ENCODE peak calls at places on chromosomes 16 and 17, in ten cellular contexts. One of them, this sample, is unnamed.

GRCh38 chr17:39123627-39124026 is 27.8 kb downstream of the PLXDC1 start:
- DNase-seq in glutamatergic neuron: no peak
- DNase-seq in cardiac fibroblast: no peak
- DNase-seq in activated naive CD8-positive, alpha-beta T cell treated with anti-CD3 and anti-CD28 coated beads for 36 hours: no peak
- DNase-seq in progenitor cell of endocrine pancreas: no peak
- DNase-seq in stimulated activated CD8-positive, alpha-beta memory T cell treated with anti-CD3 and anti-CD28 coated beads, Interleukin-7, amount 100 ng/mL, for 4 hours: no peak
- DNase-seq in AG09309: no peak
- DNase-seq in iris pigment epithelial cell: no peak
- DNase-seq in DMS 273 treated with DMSO at 0.1 percent for 48 hours: no peak
- DNase-seq in AG04450: no peak
- DNase-seq in this sample: no peak

GRCh38 chr16:12340151-12340733 is 363.7 kb downstream of the SNX29 start:
- DNase-seq in glutamatergic neuron: no peak
- DNase-seq in cardiac fibroblast: peak; percentile 8
- DNase-seq in activated naive CD8-positive, alpha-beta T cell treated with anti-CD3 and anti-CD28 coated beads for 36 hours: no peak
- DNase-seq in progenitor cell of endocrine pancreas: peak; percentile 31
- DNase-seq in stimulated activated CD8-positive, alpha-beta memory T cell treated with anti-CD3 and anti-CD28 coated beads, Interleukin-7, amount 100 ng/mL, for 4 hours: no peak
- DNase-seq in AG09309: no peak
- DNase-seq in iris pigment epithelial cell: peak; percentile 53
- DNase-seq in DMS 273 treated with DMSO at 0.1 percent for 48 hours: no peak
- DNase-seq in AG04450: no peak
- DNase-seq in this sample: peak; percentile 68

GRCh38 chr16:60438894-60439293 is 1597.3 kb downstream of the CDH8 start:
- DNase-seq in glutamatergic neuron: no peak
- DNase-seq in cardiac fibroblast: no peak
- DNase-seq in activated naive CD8-positive, alpha-beta T cell treated with anti-CD3 and anti-CD28 coated beads for 36 hours: no peak
- DNase-seq in progenitor cell of endocrine pancreas: no peak
- DNase-seq in stimulated activated CD8-positive, alpha-beta memory T cell treated with anti-CD3 and anti-CD28 coated beads, Interleukin-7, amount 100 ng/mL, for 4 hours: no peak
- DNase-seq in AG09309: no peak
- DNase-seq in iris pigment epithelial cell: no peak
- DNase-seq in DMS 273 treated with DMSO at 0.1 percent for 48 hours: no peak
- DNase-seq in AG04450: no peak
- DNase-seq in this sample: no peak

GRCh38 chr16:9257843-9258242 is 166.4 kb downstream of the HAPSTR1 start:
- DNase-seq in glutamatergic neuron: no peak
- DNase-seq in cardiac fibroblast: no peak
- DNase-seq in activated naive CD8-positive, alpha-beta T cell treated with anti-CD3 and anti-CD28 coated beads for 36 hours: no peak
- DNase-seq in progenitor cell of endocrine pancreas: no peak
- DNase-seq in stimulated activated CD8-positive, alpha-beta memory T cell treated with anti-CD3 and anti-CD28 coated beads, Interleukin-7, amount 100 ng/mL, for 4 hours: no peak
- DNase-seq in AG09309: no peak
- DNase-seq in iris pigment epithelial cell: no peak
- DNase-seq in DMS 273 treated with DMSO at 0.1 percent for 48 hours: no peak
- DNase-seq in AG04450: no peak
- DNase-seq in this sample: no peak

GRCh38 chr16:30743690-30744089 is 4.5 kb upstream of the PHKG2 start:
- DNase-seq in glutamatergic neuron: no peak
- DNase-seq in cardiac fibroblast: no peak
- DNase-seq in activated naive CD8-positive, alpha-beta T cell treated with anti-CD3 and anti-CD28 coated beads for 36 hours: no peak
- DNase-seq in progenitor cell of endocrine pancreas: no peak
- DNase-seq in stimulated activated CD8-positive, alpha-beta memory T cell treated with anti-CD3 and anti-CD28 coated beads, Interleukin-7, amount 100 ng/mL, for 4 hours: no peak
- DNase-seq in AG09309: no peak
- DNase-seq in iris pigment epithelial cell: no peak
- DNase-seq in DMS 273 treated with DMSO at 0.1 percent for 48 hours: no peak
- DNase-seq in AG04450: no peak
- DNase-seq in this sample: no peak

GRCh38 chr16:56353054-56353921 is 72.1 kb downstream of the AMFR start:
- DNase-seq in glutamatergic neuron: peak; percentile 10
- DNase-seq in cardiac fibroblast: no peak
- DNase-seq in activated naive CD8-positive, alpha-beta T cell treated with anti-CD3 and anti-CD28 coated beads for 36 hours: no peak
- DNase-seq in progenitor cell of endocrine pancreas: peak; percentile 6
- DNase-seq in stimulated activated CD8-positive, alpha-beta memory T cell treated with anti-CD3 and anti-CD28 coated beads, Interleukin-7, amount 100 ng/mL, for 4 hours: no peak
- DNase-seq in AG09309: no peak
- DNase-seq in iris pigment epithelial cell: no peak
- DNase-seq in DMS 273 treated with DMSO at 0.1 percent for 48 hours: no peak
- DNase-seq in AG04450: no peak
- DNase-seq in this sample: no peak

GRCh38 chr17:6172642-6173330 is 102.6 kb downstream of the WSCD1 start:
- DNase-seq in glutamatergic neuron: no peak
- DNase-seq in cardiac fibroblast: no peak
- DNase-seq in activated naive CD8-positive, alpha-beta T cell treated with anti-CD3 and anti-CD28 coated beads for 36 hours: no peak
- DNase-seq in progenitor cell of endocrine pancreas: no peak
- DNase-seq in stimulated activated CD8-positive, alpha-beta memory T cell treated with anti-CD3 and anti-CD28 coated beads, Interleukin-7, amount 100 ng/mL, for 4 hours: no peak
- DNase-seq in AG09309: no peak
- DNase-seq in iris pigment epithelial cell: no peak
- DNase-seq in DMS 273 treated with DMSO at 0.1 percent for 48 hours: no peak
- DNase-seq in AG04450: no peak
- DNase-seq in this sample: no peak

GRCh38 chr17:79800325-79801155 is 3.7 kb upstream of the CBX8 start:
- DNase-seq in glutamatergic neuron: peak; percentile 71
- DNase-seq in cardiac fibroblast: peak; percentile 52
- DNase-seq in activated naive CD8-positive, alpha-beta T cell treated with anti-CD3 and anti-CD28 coated beads for 36 hours: peak; percentile 74
- DNase-seq in progenitor cell of endocrine pancreas: no peak
- DNase-seq in stimulated activated CD8-positive, alpha-beta memory T cell treated with anti-CD3 and anti-CD28 coated beads, Interleukin-7, amount 100 ng/mL, for 4 hours: no peak
- DNase-seq in AG09309: no peak
- DNase-seq in iris pigment epithelial cell: peak; percentile 63
- DNase-seq in DMS 273 treated with DMSO at 0.1 percent for 48 hours: peak; percentile 79
- DNase-seq in AG04450: no peak
- DNase-seq in this sample: no peak

GRCh38 chr17:43552229-43552837 is 6.2 kb upstream of the ETV4 start:
- DNase-seq in glutamatergic neuron: no peak
- DNase-seq in cardiac fibroblast: no peak
- DNase-seq in activated naive CD8-positive, alpha-beta T cell treated with anti-CD3 and anti-CD28 coated beads for 36 hours: no peak
- DNase-seq in progenitor cell of endocrine pancreas: no peak
- DNase-seq in stimulated activated CD8-positive, alpha-beta memory T cell treated with anti-CD3 and anti-CD28 coated beads, Interleukin-7, amount 100 ng/mL, for 4 hours: no peak
- DNase-seq in AG09309: no peak
- DNase-seq in iris pigment epithelial cell: no peak
- DNase-seq in DMS 273 treated with DMSO at 0.1 percent for 48 hours: no peak
- DNase-seq in AG04450: no peak
- DNase-seq in this sample: no peak

GRCh38 chr17:17682293-17682736 is 1.1 kb downstream of the RAI1 start:
- DNase-seq in glutamatergic neuron: peak; percentile 43
- DNase-seq in cardiac fibroblast: peak; percentile 45
- DNase-seq in activated naive CD8-positive, alpha-beta T cell treated with anti-CD3 and anti-CD28 coated beads for 36 hours: peak; percentile 74
- DNase-seq in progenitor cell of endocrine pancreas: no peak
- DNase-seq in stimulated activated CD8-positive, alpha-beta memory T cell treated with anti-CD3 and anti-CD28 coated beads, Interleukin-7, amount 100 ng/mL, for 4 hours: peak; percentile 53
- DNase-seq in AG09309: no peak
- DNase-seq in iris pigment epithelial cell: peak; percentile 49
- DNase-seq in DMS 273 treated with DMSO at 0.1 percent for 48 hours: no peak
- DNase-seq in AG04450: no peak
- DNase-seq in this sample: peak; percentile 49

GRCh38 chr17:39738568-39738901 is 797 bp downstream of the GRB7 start:
- DNase-seq in glutamatergic neuron: no peak
- DNase-seq in cardiac fibroblast: no peak
- DNase-seq in activated naive CD8-positive, alpha-beta T cell treated with anti-CD3 and anti-CD28 coated beads for 36 hours: peak; percentile 73
- DNase-seq in progenitor cell of endocrine pancreas: no peak
- DNase-seq in stimulated activated CD8-positive, alpha-beta memory T cell treated with anti-CD3 and anti-CD28 coated beads, Interleukin-7, amount 100 ng/mL, for 4 hours: peak; percentile 33
- DNase-seq in AG09309: no peak
- DNase-seq in iris pigment epithelial cell: no peak
- DNase-seq in DMS 273 treated with DMSO at 0.1 percent for 48 hours: no peak
- DNase-seq in AG04450: no peak
- DNase-seq in this sample: peak; percentile 71

GRCh38 chr16:19700319-19700781 is 17.7 kb downstream of the KNOP1 start:
- DNase-seq in glutamatergic neuron: no peak
- DNase-seq in cardiac fibroblast: peak; percentile 54
- DNase-seq in activated naive CD8-positive, alpha-beta T cell treated with anti-CD3 and anti-CD28 coated beads for 36 hours: no peak
- DNase-seq in progenitor cell of endocrine pancreas: no peak
- DNase-seq in stimulated activated CD8-positive, alpha-beta memory T cell treated with anti-CD3 and anti-CD28 coated beads, Interleukin-7, amount 100 ng/mL, for 4 hours: no peak
- DNase-seq in AG09309: no peak
- DNase-seq in iris pigment epithelial cell: peak; percentile 86
- DNase-seq in DMS 273 treated with DMSO at 0.1 percent for 48 hours: no peak
- DNase-seq in AG04450: no peak
- DNase-seq in this sample: peak; percentile 77

GRCh38 chr17:8004899-8005298 is 2.5 kb downstream of the GUCY2D start:
- DNase-seq in glutamatergic neuron: no peak
- DNase-seq in cardiac fibroblast: peak; percentile 85
- DNase-seq in activated naive CD8-positive, alpha-beta T cell treated with anti-CD3 and anti-CD28 coated beads for 36 hours: no peak
- DNase-seq in progenitor cell of endocrine pancreas: no peak
- DNase-seq in stimulated activated CD8-positive, alpha-beta memory T cell treated with anti-CD3 and anti-CD28 coated beads, Interleukin-7, amount 100 ng/mL, for 4 hours: no peak
- DNase-seq in AG09309: peak; percentile 31
- DNase-seq in iris pigment epithelial cell: peak; percentile 86
- DNase-seq in DMS 273 treated with DMSO at 0.1 percent for 48 hours: no peak
- DNase-seq in AG04450: peak; percentile 49
- DNase-seq in this sample: no peak

GRCh38 chr17:32265192-32265895 is at the start of gene RHBDL3:
- DNase-seq in glutamatergic neuron: peak; percentile 58
- DNase-seq in cardiac fibroblast: no peak
- DNase-seq in activated naive CD8-positive, alpha-beta T cell treated with anti-CD3 and anti-CD28 coated beads for 36 hours: no peak
- DNase-seq in progenitor cell of endocrine pancreas: no peak
- DNase-seq in stimulated activated CD8-positive, alpha-beta memory T cell treated with anti-CD3 and anti-CD28 coated beads, Interleukin-7, amount 100 ng/mL, for 4 hours: peak; percentile 22
- DNase-seq in AG09309: no peak
- DNase-seq in iris pigment epithelial cell: no peak
- DNase-seq in DMS 273 treated with DMSO at 0.1 percent for 48 hours: no peak
- DNase-seq in AG04450: no peak
- DNase-seq in this sample: no peak

GRCh38 chr16:56748191-56748590 is 18.3 kb downstream of the NUP93 start:
- DNase-seq in glutamatergic neuron: peak; percentile 40
- DNase-seq in cardiac fibroblast: no peak
- DNase-seq in activated naive CD8-positive, alpha-beta T cell treated with anti-CD3 and anti-CD28 coated beads for 36 hours: no peak
- DNase-seq in progenitor cell of endocrine pancreas: no peak
- DNase-seq in stimulated activated CD8-positive, alpha-beta memory T cell treated with anti-CD3 and anti-CD28 coated beads, Interleukin-7, amount 100 ng/mL, for 4 hours: no peak
- DNase-seq in AG09309: no peak
- DNase-seq in iris pigment epithelial cell: no peak
- DNase-seq in DMS 273 treated with DMSO at 0.1 percent for 48 hours: no peak
- DNase-seq in AG04450: no peak
- DNase-seq in this sample: peak; percentile 56

GRCh38 chr16:67800252-67801046 is 5.9 kb downstream of the RANBP10 start:
- DNase-seq in glutamatergic neuron: peak; percentile 52
- DNase-seq in cardiac fibroblast: no peak
- DNase-seq in activated naive CD8-positive, alpha-beta T cell treated with anti-CD3 and anti-CD28 coated beads for 36 hours: no peak
- DNase-seq in progenitor cell of endocrine pancreas: no peak
- DNase-seq in stimulated activated CD8-positive, alpha-beta memory T cell treated with anti-CD3 and anti-CD28 coated beads, Interleukin-7, amount 100 ng/mL, for 4 hours: no peak
- DNase-seq in AG09309: no peak
- DNase-seq in iris pigment epithelial cell: no peak
- DNase-seq in DMS 273 treated with DMSO at 0.1 percent for 48 hours: no peak
- DNase-seq in AG04450: no peak
- DNase-seq in this sample: no peak

GRCh38 chr16:85316321-85316919 is 204.1 kb upstream of the CIBAR2 start:
- DNase-seq in glutamatergic neuron: peak; percentile 84
- DNase-seq in cardiac fibroblast: peak; percentile 72
- DNase-seq in activated naive CD8-positive, alpha-beta T cell treated with anti-CD3 and anti-CD28 coated beads for 36 hours: peak; percentile 65
- DNase-seq in progenitor cell of endocrine pancreas: peak; percentile 62
- DNase-seq in stimulated activated CD8-positive, alpha-beta memory T cell treated with anti-CD3 and anti-CD28 coated beads, Interleukin-7, amount 100 ng/mL, for 4 hours: no peak
- DNase-seq in AG09309: no peak
- DNase-seq in iris pigment epithelial cell: peak; percentile 54
- DNase-seq in DMS 273 treated with DMSO at 0.1 percent for 48 hours: peak; percentile 28
- DNase-seq in AG04450: no peak
- DNase-seq in this sample: peak; percentile 67

GRCh38 chr17:9272506-9272905 is 251.2 kb downstream of the NTN1 start:
- DNase-seq in glutamatergic neuron: no peak
- DNase-seq in cardiac fibroblast: peak; percentile 14
- DNase-seq in activated naive CD8-positive, alpha-beta T cell treated with anti-CD3 and anti-CD28 coated beads for 36 hours: no peak
- DNase-seq in progenitor cell of endocrine pancreas: no peak
- DNase-seq in stimulated activated CD8-positive, alpha-beta memory T cell treated with anti-CD3 and anti-CD28 coated beads, Interleukin-7, amount 100 ng/mL, for 4 hours: no peak
- DNase-seq in AG09309: no peak
- DNase-seq in iris pigment epithelial cell: no peak
- DNase-seq in DMS 273 treated with DMSO at 0.1 percent for 48 hours: no peak
- DNase-seq in AG04450: no peak
- DNase-seq in this sample: no peak

GRCh38 chr16:9422769-9423513 is 331.5 kb downstream of the HAPSTR1 start:
- DNase-seq in glutamatergic neuron: no peak
- DNase-seq in cardiac fibroblast: no peak
- DNase-seq in activated naive CD8-positive, alpha-beta T cell treated with anti-CD3 and anti-CD28 coated beads for 36 hours: no peak
- DNase-seq in progenitor cell of endocrine pancreas: no peak
- DNase-seq in stimulated activated CD8-positive, alpha-beta memory T cell treated with anti-CD3 and anti-CD28 coated beads, Interleukin-7, amount 100 ng/mL, for 4 hours: no peak
- DNase-seq in AG09309: no peak
- DNase-seq in iris pigment epithelial cell: no peak
- DNase-seq in DMS 273 treated with DMSO at 0.1 percent for 48 hours: no peak
- DNase-seq in AG04450: no peak
- DNase-seq in this sample: no peak

GRCh38 chr17:81615401-81615930 is 21.4 kb downstream of the NPLOC4 start:
- DNase-seq in glutamatergic neuron: peak; percentile 30
- DNase-seq in cardiac fibroblast: no peak
- DNase-seq in activated naive CD8-positive, alpha-beta T cell treated with anti-CD3 and anti-CD28 coated beads for 36 hours: no peak
- DNase-seq in progenitor cell of endocrine pancreas: no peak
- DNase-seq in stimulated activated CD8-positive, alpha-beta memory T cell treated with anti-CD3 and anti-CD28 coated beads, Interleukin-7, amount 100 ng/mL, for 4 hours: no peak
- DNase-seq in AG09309: no peak
- DNase-seq in iris pigment epithelial cell: no peak
- DNase-seq in DMS 273 treated with DMSO at 0.1 percent for 48 hours: no peak
- DNase-seq in AG04450: no peak
- DNase-seq in this sample: no peak

GRCh38 chr17:8630227-8630801 is at the start of gene MYH10:
- DNase-seq in glutamatergic neuron: no peak
- DNase-seq in cardiac fibroblast: no peak
- DNase-seq in activated naive CD8-positive, alpha-beta T cell treated with anti-CD3 and anti-CD28 coated beads for 36 hours: no peak
- DNase-seq in progenitor cell of endocrine pancreas: no peak
- DNase-seq in stimulated activated CD8-positive, alpha-beta memory T cell treated with anti-CD3 and anti-CD28 coated beads, Interleukin-7, amount 100 ng/mL, for 4 hours: no peak
- DNase-seq in AG09309: no peak
- DNase-seq in iris pigment epithelial cell: no peak
- DNase-seq in DMS 273 treated with DMSO at 0.1 percent for 48 hours: no peak
- DNase-seq in AG04450: no peak
- DNase-seq in this sample: peak; percentile 21

GRCh38 chr16:53768167-53768566 is 64.2 kb downstream of the FTO start:
- DNase-seq in glutamatergic neuron: no peak
- DNase-seq in cardiac fibroblast: peak; percentile 41
- DNase-seq in activated naive CD8-positive, alpha-beta T cell treated with anti-CD3 and anti-CD28 coated beads for 36 hours: no peak
- DNase-seq in progenitor cell of endocrine pancreas: no peak
- DNase-seq in stimulated activated CD8-positive, alpha-beta memory T cell treated with anti-CD3 and anti-CD28 coated beads, Interleukin-7, amount 100 ng/mL, for 4 hours: no peak
- DNase-seq in AG09309: no peak
- DNase-seq in iris pigment epithelial cell: peak; percentile 65
- DNase-seq in DMS 273 treated with DMSO at 0.1 percent for 48 hours: no peak
- DNase-seq in AG04450: no peak
- DNase-seq in this sample: no peak

GRCh38 chr17:681738-682137 is 32.9 kb downstream of the VPS53 start:
- DNase-seq in glutamatergic neuron: no peak
- DNase-seq in cardiac fibroblast: peak; percentile 57
- DNase-seq in activated naive CD8-positive, alpha-beta T cell treated with anti-CD3 and anti-CD28 coated beads for 36 hours: no peak
- DNase-seq in progenitor cell of endocrine pancreas: no peak
- DNase-seq in stimulated activated CD8-positive, alpha-beta memory T cell treated with anti-CD3 and anti-CD28 coated beads, Interleukin-7, amount 100 ng/mL, for 4 hours: no peak
- DNase-seq in AG09309: peak; percentile 61
- DNase-seq in iris pigment epithelial cell: peak; percentile 84
- DNase-seq in DMS 273 treated with DMSO at 0.1 percent for 48 hours: no peak
- DNase-seq in AG04450: no peak
- DNase-seq in this sample: no peak

GRCh38 chr17:37820313-37821024 is 75.6 kb upstream of the HNF1B start:
- DNase-seq in glutamatergic neuron: no peak
- DNase-seq in cardiac fibroblast: no peak
- DNase-seq in activated naive CD8-positive, alpha-beta T cell treated with anti-CD3 and anti-CD28 coated beads for 36 hours: no peak
- DNase-seq in progenitor cell of endocrine pancreas: no peak
- DNase-seq in stimulated activated CD8-positive, alpha-beta memory T cell treated with anti-CD3 and anti-CD28 coated beads, Interleukin-7, amount 100 ng/mL, for 4 hours: no peak
- DNase-seq in AG09309: no peak
- DNase-seq in iris pigment epithelial cell: no peak
- DNase-seq in DMS 273 treated with DMSO at 0.1 percent for 48 hours: no peak
- DNase-seq in AG04450: no peak
- DNase-seq in this sample: peak; percentile 65

GRCh38 chr17:5097101-5097834 is 14.4 kb downstream of the ZNF232 start:
- DNase-seq in glutamatergic neuron: peak; percentile 83
- DNase-seq in cardiac fibroblast: no peak
- DNase-seq in activated naive CD8-positive, alpha-beta T cell treated with anti-CD3 and anti-CD28 coated beads for 36 hours: peak; percentile 59
- DNase-seq in progenitor cell of endocrine pancreas: peak; percentile 50
- DNase-seq in stimulated activated CD8-positive, alpha-beta memory T cell treated with anti-CD3 and anti-CD28 coated beads, Interleukin-7, amount 100 ng/mL, for 4 hours: peak; percentile 46
- DNase-seq in AG09309: no peak
- DNase-seq in iris pigment epithelial cell: no peak
- DNase-seq in DMS 273 treated with DMSO at 0.1 percent for 48 hours: peak; percentile 18
- DNase-seq in AG04450: no peak
- DNase-seq in this sample: peak; percentile 48

GRCh38 chr17:15414502-15415348 is 52.7 kb downstream of the CDRT4 start:
- DNase-seq in glutamatergic neuron: no peak
- DNase-seq in cardiac fibroblast: no peak
- DNase-seq in activated naive CD8-positive, alpha-beta T cell treated with anti-CD3 and anti-CD28 coated beads for 36 hours: no peak
- DNase-seq in progenitor cell of endocrine pancreas: no peak
- DNase-seq in stimulated activated CD8-positive, alpha-beta memory T cell treated with anti-CD3 and anti-CD28 coated beads, Interleukin-7, amount 100 ng/mL, for 4 hours: no peak
- DNase-seq in AG09309: no peak
- DNase-seq in iris pigment epithelial cell: no peak
- DNase-seq in DMS 273 treated with DMSO at 0.1 percent for 48 hours: no peak
- DNase-seq in AG04450: no peak
- DNase-seq in this sample: peak; percentile 99

GRCh38 chr16:80046848-80047247 is 446.3 kb upstream of the MAF start:
- DNase-seq in glutamatergic neuron: no peak
- DNase-seq in cardiac fibroblast: no peak
- DNase-seq in activated naive CD8-positive, alpha-beta T cell treated with anti-CD3 and anti-CD28 coated beads for 36 hours: no peak
- DNase-seq in progenitor cell of endocrine pancreas: no peak
- DNase-seq in stimulated activated CD8-positive, alpha-beta memory T cell treated with anti-CD3 and anti-CD28 coated beads, Interleukin-7, amount 100 ng/mL, for 4 hours: no peak
- DNase-seq in AG09309: no peak
- DNase-seq in iris pigment epithelial cell: no peak
- DNase-seq in DMS 273 treated with DMSO at 0.1 percent for 48 hours: no peak
- DNase-seq in AG04450: no peak
- DNase-seq in this sample: no peak

GRCh38 chr17:78828470-78829185 is 12.0 kb downstream of the USP36 start:
- DNase-seq in glutamatergic neuron: no peak
- DNase-seq in cardiac fibroblast: peak; percentile 40
- DNase-seq in activated naive CD8-positive, alpha-beta T cell treated with anti-CD3 and anti-CD28 coated beads for 36 hours: no peak
- DNase-seq in progenitor cell of endocrine pancreas: no peak
- DNase-seq in stimulated activated CD8-positive, alpha-beta memory T cell treated with anti-CD3 and anti-CD28 coated beads, Interleukin-7, amount 100 ng/mL, for 4 hours: no peak
- DNase-seq in AG09309: no peak
- DNase-seq in iris pigment epithelial cell: peak; percentile 90
- DNase-seq in DMS 273 treated with DMSO at 0.1 percent for 48 hours: peak; percentile 9
- DNase-seq in AG04450: peak; percentile 38
- DNase-seq in this sample: no peak